ENCODE peak calls at places on chromosome X, in four cellular contexts. K, Y, W and N are unnamed samples.

GRCh38 chrX:120514236-120514635 is 45.1 kb upstream of the LAMP2 start:
- DNase-seq in K (no peak), Y (no peak), W (no peak), N (no peak)

GRCh38 chrX:24014388-24015018 is 12.5 kb downstream of the KLHL15 start:
- DNase-seq in W (no peak), Y (no peak), K (no peak), N (no peak)

GRCh38 chrX:97556359-97556758 is 672.7 kb downstream of the RPA4 start:
- DNase-seq in W (no peak), K (no peak), Y (no peak), N (no peak)

GRCh38 chrX:101208152-101208905 is 11.3 kb upstream of the DRP2 start:
- DNase-seq in K (no peak), Y (no peak), W (no peak), N (no peak)

GRCh38 chrX:17817242-17817641 is 43.9 kb downstream of the RAI2 start:
- DNase-seq in W (no peak), Y (no peak), K (no peak), N (no peak)

GRCh38 chrX:138191998-138192397 is 519.5 kb downstream of the FGF13 start:
- DNase-seq in W (no peak), Y (no peak), K (no peak), N (no peak)

GRCh38 chrX:3990569-3990968 is 277.1 kb upstream of the PRKX start:
- DNase-seq in K (no peak), Y (no peak), W (no peak), N (no peak)

GRCh38 chrX:26651755-26652154 is 435.8 kb downstream of the MAGEB5 start:
- DNase-seq in Y (no peak), W (no peak), K (no peak), N (no peak)

GRCh38 chrX:22109442-22109841 is 77.3 kb downstream of the PHEX start:
- DNase-seq in Y (no peak), W (no peak), K (no peak), N (no peak)

GRCh38 chrX:9379697-9380551 is 84.9 kb upstream of the TBL1X start:
- DNase-seq in Y (no peak), W (no peak), K (no peak), N (no peak)

GRCh38 chrX:21963736-21964135 is 23.2 kb downstream of the SMS start:
- DNase-seq in W (no peak), Y (no peak), K (no peak), N (no peak)

GRCh38 chrX:19782419-19782818 is 105.0 kb downstream of the SH3KBP1 start:
- DNase-seq in W (no peak), Y (no peak), K (no peak), N (no peak)

GRCh38 chrX:150165776-150166610 is 197.1 kb upstream of the MAMLD1 start:
- DNase-seq in Y (no peak), W (no peak), K (no peak), N (no peak)

GRCh38 chrX:153582896-153583295 is 16.0 kb downstream of the CCNQ start:
- DNase-seq in W (peak; percentile 84), Y (no peak), K (no peak), N (peak; percentile 59)

GRCh38 chrX:10447577-10448214 is 172.7 kb downstream of the MID1 start:
- DNase-seq in K (no peak), Y (no peak), W (no peak), N (no peak)

GRCh38 chrX:136691028-136691809 is 43.3 kb downstream of the CD40LG start:
- DNase-seq in W (peak; percentile 39), Y (no peak), K (no peak), N (no peak)

GRCh38 chrX:72053508-72053907 is 78.2 kb downstream of the RTL5 start:
- DNase-seq in Y (no peak), W (no peak), K (no peak), N (no peak)

GRCh38 chrX:109707322-109707721 is 25.7 kb downstream of the ACSL4 start:
- DNase-seq in Y (no peak), K (no peak), W (no peak), N (no peak)

GRCh38 chrX:8289523-8289922 is 118.5 kb upstream of the VCX2 start:
- DNase-seq in Y (no peak), K (no peak), W (no peak), N (no peak)

GRCh38 chrX:115968436-115969252 is 201.9 kb upstream of the AGTR2 start:
- DNase-seq in Y (no peak), K (no peak), W (peak; percentile 31), N (peak; percentile 83)

GRCh38 chrX:12690646-12691045 is 100.6 kb upstream of the PRPS2 start:
- DNase-seq in W (no peak), K (no peak), Y (no peak), N (no peak)

GRCh38 chrX:85244411-85245210 is 820 bp downstream of the ZNF711 start:
- DNase-seq in W (peak; percentile 19), Y (no peak), K (no peak), N (peak; percentile 40)

GRCh38 chrX:111095974-111096870 is at the start of gene PAK3:
- DNase-seq in K (peak; percentile 82), Y (peak; percentile 49), W (peak; percentile 74), N (peak; percentile 57)

GRCh38 chrX:18676470-18676869 is 4.6 kb upstream of the RS1 start:
- DNase-seq in W (no peak), Y (no peak), K (no peak), N (no peak)

GRCh38 chrX:130057209-130057608 is 53.1 kb downstream of the ELF4 start:
- DNase-seq in W (no peak), K (no peak), Y (no peak), N (no peak)

GRCh38 chrX:97060019-97060418 is 176.3 kb downstream of the RPA4 start:
- DNase-seq in K (no peak), W (no peak), Y (no peak), N (no peak)

GRCh38 chrX:150465856-150466775 is 102.3 kb upstream of the MTM1 start:
- DNase-seq in W (no peak), Y (no peak), K (peak; percentile 62), N (peak; percentile 25)

GRCh38 chrX:9677098-9677739 is 88.4 kb downstream of the GPR143 start:
- DNase-seq in W (peak; percentile 54), Y (no peak), K (no peak), N (no peak)

GRCh38 chrX:68929332-68930150 is 100.7 kb downstream of the EFNB1 start:
- DNase-seq in K (no peak), W (no peak), Y (no peak), N (no peak)

GRCh38 chrX:149274516-149275105 is 230.5 kb downstream of the IDS start:
- DNase-seq in Y (no peak), K (no peak), W (no peak), N (no peak)

GRCh38 chrX:50704360-50704759 is 109.6 kb downstream of the SHROOM4 start:
- DNase-seq in W (no peak), Y (no peak), K (no peak), N (no peak)

GRCh38 chrX:130560558-130560957 is 158.8 kb downstream of the RBMX2 start:
- DNase-seq in K (no peak), Y (no peak), W (no peak), N (no peak)

GRCh38 chrX:112259375-112259774 is 176.8 kb upstream of the TRPC5 start:
- DNase-seq in W (no peak), K (no peak), Y (no peak), N (no peak)
- H3K27ac ChIP-seq in W (no peak overlapping the region), K (no peak overlapping the region), Y (no peak overlapping the region), N (no peak overlapping the region)

DNA sequence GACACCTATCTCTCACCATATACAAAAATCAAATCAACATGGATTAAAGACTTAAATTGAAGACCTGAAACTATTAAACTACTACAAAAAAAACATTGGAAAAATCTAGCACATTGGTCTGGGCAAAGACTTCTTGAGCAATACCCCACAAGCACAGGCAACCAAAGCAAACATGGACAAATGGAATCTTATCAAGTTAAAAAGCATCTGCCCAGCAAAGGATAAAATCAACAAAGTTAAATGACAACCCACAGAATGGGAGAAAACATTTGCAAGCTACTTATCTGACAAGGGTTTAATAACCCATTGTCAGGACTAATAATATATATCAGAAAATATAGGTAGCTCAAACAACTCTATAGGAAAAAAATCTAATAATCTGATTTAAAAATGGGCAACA is 415.6 kb downstream of the KLHL13 start:
- DNase-seq in K (no peak), W (no peak), Y (no peak), N (no peak)
- H3K4me3 ChIP-seq in K (no peak overlapping the region), W (no peak overlapping the region), Y (no peak overlapping the region), N (no peak overlapping the region)

GRCh38 chrX:40169193-40170086 is 71.7 kb upstream of the BCOR start:
- DNase-seq in W (peak; percentile 87), Y (no peak), K (peak; percentile 70), N (peak; percentile 81)
- H3K27ac ChIP-seq in W (peak overlapping the region; percentile 84), Y (no peak overlapping the region), K (no peak overlapping the region), N (no peak overlapping the region)

DNA sequence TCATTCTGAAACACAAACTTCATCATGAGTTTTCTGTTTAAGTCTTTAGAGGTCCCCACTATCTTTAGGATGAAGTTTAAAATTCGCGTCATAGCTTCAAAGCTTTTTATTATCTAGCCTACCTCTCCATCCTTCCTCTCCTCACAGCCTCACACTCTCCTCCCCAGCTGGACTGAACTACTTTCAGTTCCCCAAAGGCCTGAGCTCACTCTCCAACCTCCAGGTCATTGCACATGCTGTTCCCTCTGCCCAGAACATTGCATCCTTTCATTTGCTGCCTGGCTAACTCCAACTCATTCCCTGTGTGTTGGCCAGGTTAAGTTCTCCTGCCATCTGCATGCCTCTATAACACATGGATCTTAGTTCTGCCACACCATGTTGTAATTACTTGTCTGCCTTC is 2.9 kb upstream of the OTUD5 start:
- DNase-seq in Y (no peak), W (no peak), K (no peak), N (no peak)
- H3K4me3 ChIP-seq in Y (no peak overlapping the region), W (no peak overlapping the region), K (no peak overlapping the region), N (no peak overlapping the region)

DNA sequence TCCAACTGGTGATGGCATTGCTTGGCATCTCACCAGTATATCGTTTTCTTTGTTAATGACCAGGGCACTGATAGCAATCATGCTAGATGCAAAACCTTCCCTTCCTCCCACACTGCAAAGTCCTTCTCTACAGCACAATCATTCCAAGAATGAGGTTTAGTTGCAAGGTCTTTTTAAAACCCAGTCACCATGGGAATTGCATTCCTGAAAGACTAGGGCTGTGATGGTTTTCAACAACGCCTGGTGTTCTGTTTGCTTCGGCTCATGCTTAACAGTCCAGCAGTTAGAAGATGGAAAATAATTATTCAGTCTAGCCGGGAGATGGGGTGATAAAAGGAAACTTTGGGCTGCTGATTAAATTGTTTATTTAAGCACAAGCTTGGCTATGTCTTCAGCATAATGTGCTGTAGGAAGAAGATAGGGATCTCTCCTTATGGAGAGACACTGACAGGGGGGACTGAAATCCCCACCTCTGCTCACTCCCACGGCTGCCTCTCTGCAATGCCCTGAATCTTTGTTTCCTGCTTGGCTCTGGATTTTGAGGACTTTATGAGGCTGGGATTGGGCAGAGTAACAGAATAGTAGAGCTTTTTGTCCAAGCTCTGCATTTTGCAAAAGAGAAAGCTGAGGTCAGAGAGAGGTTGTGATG is 211.4 kb downstream of the MID1IP1 start:
- DNase-seq in Y (no peak), W (no peak), K (no peak), N (no peak)
- H3K27ac ChIP-seq in Y (peak overlapping the region; percentile 22), W (no peak overlapping the region), K (no peak overlapping the region), N (peak overlapping the region; percentile 37)